ENCODE peak calls at places on chromosomes 12 and 14, in six cellular contexts. One of them, this sample, is unnamed.

GRCh38 chr14:98513558-98513957 is 758.4 kb downstream of the BCL11B start:
- DNase-seq in activated T-helper 1 cell treated with Interleukin-2 at 50 U/mL for 16 hours: no peak
- DNase-seq in NCI-H1105 treated with DMSO at 0.1 percent for 48 hours: no peak
- DNase-seq in neural crest cell: no peak
- DNase-seq in C1 segment of cervical spinal cord: no peak
- DNase-seq in astrocyte of the cerebellum: no peak
- DNase-seq in this sample: no peak

GRCh38 chr12:124829008-124829707 is 34.5 kb downstream of the SCARB1 start:
- DNase-seq in activated T-helper 1 cell treated with Interleukin-2 at 50 U/mL for 16 hours: no peak
- DNase-seq in neural crest cell: no peak
- DNase-seq in NCI-H1105 treated with DMSO at 0.1 percent for 48 hours: no peak
- DNase-seq in C1 segment of cervical spinal cord: no peak
- DNase-seq in astrocyte of the cerebellum: peak
- DNase-seq in this sample: peak

GRCh38 chr12:12684375-12685106 is 11.4 kb downstream of the GPR19 start:
- DNase-seq in C1 segment of cervical spinal cord: peak
- DNase-seq in neural crest cell: peak
- DNase-seq in NCI-H1105 treated with DMSO at 0.1 percent for 48 hours: peak
- DNase-seq in activated T-helper 1 cell treated with Interleukin-2 at 50 U/mL for 16 hours: no peak
- DNase-seq in astrocyte of the cerebellum: peak
- DNase-seq in this sample: peak

GRCh38 chr12:57105011-57105753 is 6.0 kb downstream of the STAT6 start:
- DNase-seq in NCI-H1105 treated with DMSO at 0.1 percent for 48 hours: no peak
- DNase-seq in astrocyte of the cerebellum: no peak
- DNase-seq in neural crest cell: no peak
- DNase-seq in activated T-helper 1 cell treated with Interleukin-2 at 50 U/mL for 16 hours: no peak
- DNase-seq in C1 segment of cervical spinal cord: no peak
- DNase-seq in this sample: no peak

GRCh38 chr12:123024819-123025391 is 44.4 kb downstream of the ARL6IP4 start:
- DNase-seq in neural crest cell: no peak
- DNase-seq in astrocyte of the cerebellum: no peak
- DNase-seq in C1 segment of cervical spinal cord: no peak
- DNase-seq in NCI-H1105 treated with DMSO at 0.1 percent for 48 hours: no peak
- DNase-seq in activated T-helper 1 cell treated with Interleukin-2 at 50 U/mL for 16 hours: no peak
- DNase-seq in this sample: peak

GRCh38 chr12:77007476-77007875 is 57.9 kb downstream of the E2F7 start:
- DNase-seq in C1 segment of cervical spinal cord: no peak
- DNase-seq in neural crest cell: no peak
- DNase-seq in astrocyte of the cerebellum: no peak
- DNase-seq in activated T-helper 1 cell treated with Interleukin-2 at 50 U/mL for 16 hours: no peak
- DNase-seq in NCI-H1105 treated with DMSO at 0.1 percent for 48 hours: no peak
- DNase-seq in this sample: no peak

GRCh38 chr12:26113853-26114719 is 10.8 kb downstream of the BHLHE41 start:
- DNase-seq in C1 segment of cervical spinal cord: peak
- DNase-seq in NCI-H1105 treated with DMSO at 0.1 percent for 48 hours: peak
- DNase-seq in astrocyte of the cerebellum: no peak
- DNase-seq in neural crest cell: peak
- DNase-seq in activated T-helper 1 cell treated with Interleukin-2 at 50 U/mL for 16 hours: peak
- DNase-seq in this sample: peak

GRCh38 chr12:123591702-123592481 is 7.5 kb downstream of the TMED2 start:
- DNase-seq in activated T-helper 1 cell treated with Interleukin-2 at 50 U/mL for 16 hours: no peak
- DNase-seq in neural crest cell: no peak
- DNase-seq in NCI-H1105 treated with DMSO at 0.1 percent for 48 hours: no peak
- DNase-seq in C1 segment of cervical spinal cord: no peak
- DNase-seq in astrocyte of the cerebellum: no peak
- DNase-seq in this sample: no peak

GRCh38 chr12:132410849-132411248 is 79.1 kb upstream of the FBRSL1 start:
- DNase-seq in NCI-H1105 treated with DMSO at 0.1 percent for 48 hours: no peak
- DNase-seq in C1 segment of cervical spinal cord: no peak
- DNase-seq in neural crest cell: no peak
- DNase-seq in astrocyte of the cerebellum: no peak
- DNase-seq in activated T-helper 1 cell treated with Interleukin-2 at 50 U/mL for 16 hours: no peak
- DNase-seq in this sample: no peak

GRCh38 chr12:58009355-58009754 is 68.0 kb downstream of the ATP23 start:
- DNase-seq in astrocyte of the cerebellum: no peak
- DNase-seq in C1 segment of cervical spinal cord: no peak
- DNase-seq in activated T-helper 1 cell treated with Interleukin-2 at 50 U/mL for 16 hours: no peak
- DNase-seq in NCI-H1105 treated with DMSO at 0.1 percent for 48 hours: no peak
- DNase-seq in neural crest cell: no peak
- DNase-seq in this sample: no peak

GRCh38 chr12:78060186-78060585 is 229.5 kb downstream of the NAV3 start:
- DNase-seq in activated T-helper 1 cell treated with Interleukin-2 at 50 U/mL for 16 hours: no peak
- DNase-seq in astrocyte of the cerebellum: peak
- DNase-seq in C1 segment of cervical spinal cord: no peak
- DNase-seq in NCI-H1105 treated with DMSO at 0.1 percent for 48 hours: no peak
- DNase-seq in neural crest cell: no peak
- DNase-seq in this sample: peak

GRCh38 chr14:64722842-64723447 is 18.7 kb downstream of the PLEKHG3 start:
- DNase-seq in C1 segment of cervical spinal cord: no peak
- DNase-seq in activated T-helper 1 cell treated with Interleukin-2 at 50 U/mL for 16 hours: peak
- DNase-seq in NCI-H1105 treated with DMSO at 0.1 percent for 48 hours: no peak
- DNase-seq in neural crest cell: no peak
- DNase-seq in astrocyte of the cerebellum: no peak
- DNase-seq in this sample: no peak

GRCh38 chr12:575948-576612 is 87.2 kb downstream of the NINJ2 start:
- DNase-seq in NCI-H1105 treated with DMSO at 0.1 percent for 48 hours: peak
- DNase-seq in astrocyte of the cerebellum: no peak
- DNase-seq in neural crest cell: peak
- DNase-seq in activated T-helper 1 cell treated with Interleukin-2 at 50 U/mL for 16 hours: peak
- DNase-seq in C1 segment of cervical spinal cord: peak
- DNase-seq in this sample: peak

GRCh38 chr14:51458563-51458955 is 193.2 kb upstream of the FRMD6 start:
- DNase-seq in C1 segment of cervical spinal cord: no peak
- DNase-seq in activated T-helper 1 cell treated with Interleukin-2 at 50 U/mL for 16 hours: no peak
- DNase-seq in neural crest cell: no peak
- DNase-seq in astrocyte of the cerebellum: no peak
- DNase-seq in NCI-H1105 treated with DMSO at 0.1 percent for 48 hours: no peak
- DNase-seq in this sample: peak

This sample was measured in HFFc6.